ENCODE peak calls at places on chromosomes 6 and 20, in nine cellular contexts. E is omental fat pad, D is amniotic epithelial cell, F is T-helper 22 cell, T is ELR, K is neural crest cell, Z is foreskin keratinocyte, I is SHP77, O is nephron progenitor cell. V is an unnamed sample.
A peak's percentile ranks its signal among the peaks of the same experiment; 100 is the strongest.

GRCh38 chr6:68053805-68054373 is 581.2 kb upstream of the ADGRB3 start:
- DNase-seq in F (no peak), T (no peak), E (no peak), K (no peak), Z (no peak), D (no peak), O (no peak), I (no peak), V (no peak)

GRCh38 chr20:20130399-20130798 is 78.1 kb downstream of the CFAP61 start:
- DNase-seq in D (no peak), E (no peak), I (peak; percentile 84), F (no peak), T (peak; percentile 48), Z (peak; percentile 40), K (no peak), O (no peak), V (no peak)

GRCh38 chr6:52317841-52318581 is 33.5 kb upstream of the MCM3 start:
- DNase-seq in F (no peak), Z (peak; percentile 38), K (no peak), T (peak; percentile 70), D (peak; percentile 72), O (no peak), E (no peak), I (no peak), V (no peak)

GRCh38 chr6:104771258-104771832 is 88.4 kb downstream of the HACE1 start:
- DNase-seq in K (no peak), F (no peak), O (no peak), T (peak; percentile 63), Z (peak; percentile 30), E (no peak), I (peak; percentile 19), D (peak; percentile 39), V (no peak)

GRCh38 chr6:2763876-2764540 is 1.2 kb upstream of the WRNIP1 start:
- DNase-seq in Z (no peak), I (no peak), O (no peak), D (no peak), T (no peak), K (no peak), E (no peak), F (no peak), V (no peak)

GRCh38 chr20:34200020-34200419 is 41.2 kb upstream of the ASIP start:
- DNase-seq in I (no peak), D (no peak), K (no peak), F (no peak), Z (no peak), O (no peak), T (no peak), E (no peak), V (no peak)

GRCh38 chr6:16432075-16433032 is 194.0 kb downstream of the GMPR start:
- DNase-seq in O (no peak), T (no peak), I (no peak), E (no peak), D (peak; percentile 50), K (no peak), Z (no peak), F (no peak), V (no peak)

GRCh38 chr6:67986694-67987232 is 648.3 kb upstream of the ADGRB3 start:
- DNase-seq in T (no peak), D (peak; percentile 64), E (no peak), K (no peak), Z (no peak), F (no peak), I (no peak), O (no peak), V (no peak)

GRCh38 chr6:111011360-111012142 is 29.7 kb downstream of the RPF2 start:
- DNase-seq in T (peak; percentile 60), I (peak; percentile 34), D (peak; percentile 43), F (no peak), E (no peak), K (no peak), Z (peak; percentile 33), O (no peak), V (no peak)

GRCh38 chr6:43978473-43979360 is 148.5 kb downstream of the MRPL14 start:
- DNase-seq in T (peak; percentile 62), E (peak; percentile 21), K (no peak), O (no peak), D (no peak), F (no peak), I (no peak), Z (no peak), V (peak; percentile 58)

GRCh38 chr20:58511364-58511763 is 3.8 kb downstream of the APCDD1L start:
- DNase-seq in Z (peak; percentile 49), O (no peak), K (no peak), D (peak; percentile 97), F (no peak), T (peak; percentile 52), E (no peak), I (no peak), V (no peak)

GRCh38 chr20:35611482-35611881 is 4.1 kb upstream of the SPAG4 start:
- DNase-seq in O (no peak), D (no peak), E (no peak), K (no peak), F (no peak), Z (no peak), T (no peak), I (no peak), V (no peak)

GRCh38 chr6:23477576-23477975 is 648.4 kb upstream of the NRSN1 start:
- DNase-seq in F (no peak), E (no peak), I (no peak), O (no peak), D (no peak), Z (no peak), T (no peak), K (no peak), V (no peak)

GRCh38 chr20:63957004-63957689 is 931 bp upstream of the UCKL1 start:
- DNase-seq in O (peak; percentile 69), I (peak; percentile 84), D (peak; percentile 53), E (no peak), F (peak; percentile 62), K (peak; percentile 45), T (peak; percentile 80), Z (peak; percentile 84), V (peak; percentile 84)

GRCh38 chr6:97186416-97186999 is 96.5 kb downstream of the MMS22L start:
- DNase-seq in E (peak; percentile 45), I (peak; percentile 61), K (peak; percentile 68), D (peak; percentile 60), Z (peak; percentile 34), O (peak; percentile 73), T (peak; percentile 75), F (peak; percentile 16), V (no peak)

GRCh38 chr6:16205377-16206144 is 32.8 kb upstream of the GMPR start:
- DNase-seq in K (peak; percentile 43), I (no peak), Z (no peak), T (peak; percentile 48), E (no peak), O (peak; percentile 59), D (peak; percentile 33), F (no peak), V (no peak)

GRCh38 chr6:72031471-72031870 is 145.1 kb downstream of the RIMS1 start:
- DNase-seq in Z (peak; percentile 42), T (peak; percentile 20), D (peak; percentile 47), O (no peak), E (no peak), I (no peak), K (no peak), F (no peak), V (no peak)

V was measured in suprapubic skin.